ENCODE peak calls at places on chromosomes 1 and 21, in eight cellular contexts. L is A549, Q is HL-60, E is tibial artery, V is pancreas, A is brain microvascular endothelial cell, D is kidney epithelial cell, I is bronchial epithelial cell. G is an unnamed sample.
A peak's percentile ranks its signal among the peaks of the same experiment; 100 is the strongest.

GRCh38 chr1:245546875-245547274 is 392.1 kb downstream of the KIF26B start:
- DNase-seq in L (no peak), Q (no peak), E (no peak), V (no peak), A (no peak), D (no peak), I (peak; percentile 5), G (no peak)

GRCh38 chr1:41155105-41155504 is 87.0 kb downstream of the SCMH1 start:
- DNase-seq in L (no peak), Q (no peak), E (no peak), V (no peak), A (no peak), D (no peak), I (peak; percentile 8), G (no peak)

GRCh38 chr1:201212461-201213055 is 21.9 kb downstream of the IGFN1 start:
- DNase-seq in L (no peak), Q (no peak), E (no peak), V (no peak), A (no peak), D (no peak), I (no peak), G (no peak)

GRCh38 chr1:37169743-37170275 is 135.5 kb upstream of the GRIK3 start:
- DNase-seq in L (no peak), Q (no peak), E (no peak), V (no peak), A (no peak), D (no peak), I (no peak), G (peak; percentile 4)

GRCh38 chr1:41599912-41600311 is 115.4 kb upstream of the EDN2 start:
- DNase-seq in L (peak; percentile 16), Q (no peak), E (no peak), V (no peak), A (peak; percentile 35), D (no peak), I (no peak), G (no peak)

GRCh38 chr1:168483531-168483930 is 60.3 kb downstream of the XCL2 start:
- DNase-seq in L (no peak), Q (no peak), E (no peak), V (no peak), A (peak; percentile 2), D (no peak), I (peak; percentile 95), G (no peak)

GRCh38 chr1:94743866-94744265 is 76.3 kb upstream of the SLC44A3 start:
- DNase-seq in L (no peak), Q (no peak), E (no peak), V (no peak), A (no peak), D (no peak), I (no peak), G (no peak)

GRCh38 chr1:223556414-223557124 is 108.9 kb downstream of the CAPN8 start:
- DNase-seq in L (peak; percentile 61), Q (peak; percentile 21), E (peak; percentile 29), V (no peak), A (peak; percentile 25), D (no peak), I (peak; percentile 41), G (no peak)

GRCh38 chr1:35080171-35080854 is 1.1 kb downstream of the ZMYM1 start:
- DNase-seq in L (no peak), Q (no peak), E (no peak), V (no peak), A (no peak), D (no peak), I (no peak), G (no peak)

GRCh38 chr1:119968068-119968492 is 71.8 kb upstream of the ADAM30 start:
- DNase-seq in L (peak; percentile 54), Q (peak; percentile 43), E (peak; percentile 45), V (peak; percentile 40), A (peak; percentile 45), D (peak; percentile 18), I (peak; percentile 70), G (no peak)

DNA sequence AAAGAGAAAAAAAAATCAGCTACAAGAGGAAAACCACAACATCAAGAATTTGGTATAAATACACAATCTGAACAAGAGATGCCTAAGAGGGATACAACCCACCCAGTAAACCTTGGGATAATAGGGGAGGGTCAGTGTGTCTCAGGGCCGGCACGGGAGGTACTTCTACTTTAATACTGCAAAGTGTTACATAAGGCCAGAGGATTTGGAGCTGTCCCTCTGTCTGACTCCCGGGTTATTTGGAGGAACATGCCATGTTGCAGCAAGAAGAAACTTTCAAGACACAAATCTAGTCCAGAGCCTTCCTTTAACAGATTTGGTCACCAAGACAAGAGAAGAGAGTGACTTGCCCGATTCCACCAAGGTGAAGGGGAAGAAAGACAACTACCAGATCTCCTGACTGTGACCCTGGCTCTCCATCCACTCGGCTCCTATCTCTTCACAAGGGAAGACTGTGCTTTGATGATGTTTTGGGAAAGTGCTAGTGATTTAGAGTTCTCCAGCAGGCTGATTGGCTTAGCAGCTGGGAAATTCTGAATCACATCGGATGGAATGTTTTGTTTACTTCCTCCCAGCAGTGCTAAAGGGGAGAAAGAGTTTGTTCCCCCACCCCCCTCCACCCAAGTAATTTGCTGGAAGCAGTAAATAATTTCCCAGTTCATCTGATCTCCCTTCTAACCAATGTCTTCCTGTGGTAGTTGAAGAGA is 29.3 kb downstream of the SGIP1 start:
- DNase-seq in L (peak; percentile 14), Q (no peak), E (peak; percentile 28), V (no peak), A (peak; percentile 91), D (peak; percentile 83), I (peak; percentile 78), G (peak; percentile 63)
- H3K4me3 ChIP-seq in L (no peak overlapping the region), Q (no peak overlapping the region), E (peak overlapping the region; percentile 18), V (no peak overlapping the region), A (peak overlapping the region; percentile 32), D (no peak overlapping the region), I (no peak overlapping the region), G (no peak overlapping the region)

DNA sequence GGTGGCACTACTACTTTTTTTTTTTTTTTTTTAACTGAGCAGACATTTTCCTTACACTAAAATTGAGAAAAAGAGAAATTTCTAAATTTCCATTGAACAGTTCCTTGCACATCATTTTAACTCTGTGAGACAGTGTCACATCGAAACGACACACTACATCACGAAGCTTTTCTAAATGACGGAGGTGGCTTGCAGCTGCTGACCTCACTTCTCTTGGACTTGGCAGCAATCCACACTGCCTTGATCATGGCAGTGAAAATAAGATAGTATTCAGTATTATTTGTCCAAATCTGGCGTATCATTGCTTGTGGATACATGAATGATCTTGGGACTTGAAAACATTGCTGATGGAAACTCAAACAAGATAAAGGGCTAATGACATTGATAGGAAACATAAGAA is 80.3 kb upstream of the CYYR1 start:
- DNase-seq in L (no peak), Q (no peak), E (no peak), V (no peak), A (no peak), D (no peak), I (no peak), G (no peak)
- H3K4me3 ChIP-seq in L (no peak overlapping the region), Q (no peak overlapping the region), E (no peak overlapping the region), V (no peak overlapping the region), A (no peak overlapping the region), D (no peak overlapping the region), I (no peak overlapping the region), G (no peak overlapping the region)

GRCh38 chr21:46054447-46054846 is 43.5 kb upstream of the COL6A2 start:
- DNase-seq in L (no peak), Q (no peak), E (no peak), V (no peak), A (no peak), D (no peak), I (no peak), G (peak; percentile 58)

GRCh38 chr21:46057111-46057709 is 40.7 kb upstream of the COL6A2 start:
- DNase-seq in L (no peak), Q (no peak), E (no peak), V (no peak), A (no peak), D (no peak), I (no peak), G (peak; percentile 52)

GRCh38 chr21:46055863-46056281 is 42.0 kb upstream of the COL6A2 start:
- DNase-seq in L (no peak), Q (no peak), E (no peak), V (no peak), A (no peak), D (no peak), I (no peak), G (peak; percentile 61)

GRCh38 chr21:46057710-46058241 is 40.1 kb upstream of the COL6A2 start:
- DNase-seq in L (no peak), Q (no peak), E (no peak), V (no peak), A (no peak), D (no peak), I (no peak), G (peak; percentile 36)

GRCh38 chr21:46056450-46056903 is 41.4 kb upstream of the COL6A2 start:
- DNase-seq in L (no peak), Q (no peak), E (peak; percentile 91), V (no peak), A (peak; percentile 72), D (no peak), I (no peak), G (peak; percentile 85)
- H3K4me3 ChIP-seq in L (no peak overlapping the region), Q (no peak overlapping the region), E (peak overlapping the region; percentile 36), V (no peak overlapping the region), A (no peak overlapping the region), D (no peak overlapping the region), I (no peak overlapping the region), G (no peak overlapping the region)

GRCh38 chr1:89531480-89532139 is 7.0 kb downstream of the LRRC8B start:
- DNase-seq in L (no peak), Q (no peak), E (no peak), V (no peak), A (no peak), D (no peak), I (no peak), G (no peak)
- H3K4me3 ChIP-seq in L (no peak overlapping the region), Q (no peak overlapping the region), E (no peak overlapping the region), V (no peak overlapping the region), A (no peak overlapping the region), D (no peak overlapping the region), I (no peak overlapping the region), G (no peak overlapping the region)